ENCODE peak calls at places on chromosomes 16 and 17, in four cellular contexts. K, T, D and M are unnamed samples.

GRCh38 chr17:67011527-67012175 is 32.7 kb upstream of the CACNG1 start:
- DNase-seq in K (no peak), T (no peak), D (no peak), M (no peak)

GRCh38 chr17:76528156-76528527 is 9.4 kb downstream of the CYGB start:
- DNase-seq in K (no peak), T (no peak), D (no peak), M (peak)

GRCh38 chr17:57557793-57558681 is 187.1 kb downstream of the CCDC182 start:
- DNase-seq in K (no peak), T (no peak), D (peak), M (no peak)

GRCh38 chr17:63436523-63437110 is 9.5 kb downstream of the CYB561 start:
- DNase-seq in K (no peak), T (no peak), D (no peak), M (no peak)

GRCh38 chr17:16930571-16931317 is 41.2 kb downstream of the TNFRSF13B start:
- DNase-seq in K (no peak), T (no peak), D (no peak), M (peak)

GRCh38 chr16:74607310-74607966 is 524 bp upstream of the GLG1 start:
- DNase-seq in K (no peak), T (no peak), D (no peak), M (no peak)

GRCh38 chr17:16171613-16172012 is 43.7 kb downstream of the NCOR1 start:
- DNase-seq in K (no peak), T (no peak), D (no peak), M (no peak)

GRCh38 chr17:75813081-75814020 is 28.7 kb downstream of the UNK start:
- DNase-seq in K (no peak), T (peak), D (no peak), M (no peak)

GRCh38 chr17:81644496-81644895 is 7.5 kb downstream of the TSPAN10 start:
- DNase-seq in K (no peak), T (no peak), D (no peak), M (no peak)

GRCh38 chr16:88681709-88682451 is 4.4 kb downstream of the SNAI3 start:
- DNase-seq in K (peak), T (no peak), D (no peak), M (peak)

GRCh38 chr16:89038221-89038721 is 55.4 kb upstream of the ACSF3 start:
- DNase-seq in K (no peak), T (no peak), D (no peak), M (no peak)

GRCh38 chr17:79000396-79001189 is 9.0 kb downstream of the CANT1 start:
- DNase-seq in K (peak), T (peak), D (no peak), M (no peak)

GRCh38 chr17:77863814-77864161 is 94.7 kb upstream of the TNRC6C start:
- DNase-seq in K (peak), T (no peak), D (no peak), M (peak)

GRCh38 chr16:56606688-56607618 is 1.4 kb upstream of the MT2A start:
- DNase-seq in K (peak), T (peak), D (peak), M (peak)